ENCODE peak calls at places on chromosomes 2 and 18, in four cellular contexts. Y is fibroblast of the conjunctiva, K is glutamatergic neuron, Z is fibroblast of mammary gland. V is an unnamed sample.

GRCh38 chr2:233458031-233458610 is 103.8 kb downstream of the DGKD start:
- DNase-seq in Y (no peak), K (no peak), Z (no peak), V (no peak)

GRCh38 chr2:5070257-5070656 is 621.9 kb upstream of the SOX11 start:
- DNase-seq in Y (no peak), K (no peak), Z (no peak), V (no peak)

GRCh38 chr2:66714651-66715050 is 279.7 kb downstream of the MEIS1 start:
- DNase-seq in Y (no peak), K (no peak), Z (no peak), V (no peak)

GRCh38 chr2:133777607-133778006 is 209.3 kb upstream of the NCKAP5 start:
- DNase-seq in Y (no peak), K (no peak), Z (no peak), V (no peak)

GRCh38 chr2:7838636-7839035 is 843.2 kb upstream of the ID2 start:
- DNase-seq in Y (no peak), K (no peak), Z (no peak), V (no peak)

GRCh38 chr18:13984080-13984479 is 68.7 kb upstream of the MC2R start:
- DNase-seq in Y (no peak), K (no peak), Z (no peak), V (no peak)

GRCh38 chr2:68238955-68239822 is 13.1 kb downstream of the PPP3R1 start:
- DNase-seq in Y (no peak), K (no peak), Z (peak; percentile 62), V (no peak)

GRCh38 chr2:173159794-173160463 is 84.3 kb downstream of the MAP3K20 start:
- DNase-seq in Y (peak; percentile 97), K (no peak), Z (peak; percentile 100), V (peak; percentile 98)

GRCh38 chr2:147424766-147425165 is 420.1 kb upstream of the ACVR2A start:
- DNase-seq in Y (no peak), K (no peak), Z (no peak), V (no peak)

V was measured in adipocyte.